ENCODE peak calls at places on chromosomes 4 and X, in seven cellular contexts. S, C, L, K, J, B and G are unnamed samples.

GRCh38 chr4:3201718-3202702 is 46.9 kb upstream of the MSANTD1 start:
- DNase-seq in S (no peak), C (peak; percentile 80), L (peak; percentile 42), K (no peak), J (no peak), B (peak; percentile 28), G (peak; percentile 69)

GRCh38 chr4:66855956-66856355 is 689.3 kb downstream of the CENPC start:
- DNase-seq in S (peak; percentile 35), C (no peak), L (no peak), K (no peak), J (peak; percentile 41), B (no peak), G (no peak)

GRCh38 chr4:187065396-187065795 is 341.7 kb upstream of the FAT1 start:
- DNase-seq in S (no peak), C (no peak), L (no peak), K (no peak), J (peak; percentile 56), B (no peak), G (no peak)

GRCh38 chr4:7190668-7191545 is 1.4 kb upstream of the SORCS2 start:
- DNase-seq in S (no peak), C (no peak), L (no peak), K (no peak), J (no peak), B (no peak), G (no peak)

GRCh38 chr4:185839204-185839712 is 27.3 kb upstream of the SORBS2 start:
- DNase-seq in S (peak; percentile 95), C (no peak), L (no peak), K (no peak), J (peak; percentile 95), B (no peak), G (peak; percentile 91)

GRCh38 chrX:8731579-8732395 is at the start of gene ANOS1:
- DNase-seq in S (no peak), C (no peak), L (no peak), K (peak; percentile 11), J (peak; percentile 18), B (peak; percentile 47), G (no peak)

GRCh38 chr4:54231419-54232150 is 2.5 kb downstream of the PDGFRA start:
- DNase-seq in S (no peak), C (no peak), L (no peak), K (no peak), J (peak; percentile 78), B (no peak), G (peak; percentile 66)

GRCh38 chrX:24424948-24425347 is 40.1 kb upstream of the PDK3 start:
- DNase-seq in S (no peak), C (no peak), L (no peak), K (no peak), J (peak; percentile 10), B (no peak), G (peak; percentile 22)

GRCh38 chr4:123300625-123301024 is 96.0 kb upstream of the SPRY1 start:
- DNase-seq in S (no peak), C (no peak), L (no peak), K (no peak), J (no peak), B (no peak), G (no peak)

GRCh38 chr4:4254179-4254578 is 6.2 kb upstream of the TMEM128 start:
- DNase-seq in S (no peak), C (no peak), L (no peak), K (no peak), J (no peak), B (no peak), G (no peak)

GRCh38 chr4:67871867-67872266 is 11.9 kb downstream of the TMPRSS11D start:
- DNase-seq in S (peak; percentile 78), C (no peak), L (no peak), K (peak; percentile 42), J (peak; percentile 84), B (no peak), G (peak; percentile 61)

GRCh38 chr4:187789078-187789477 is 206.5 kb upstream of the ZFP42 start:
- DNase-seq in S (no peak), C (no peak), L (no peak), K (no peak), J (no peak), B (no peak), G (no peak)

GRCh38 chrX:140580478-140580877 is 75.6 kb upstream of the SOX3 start:
- DNase-seq in S (no peak), C (no peak), L (no peak), K (no peak), J (no peak), B (no peak), G (no peak)

GRCh38 chr4:154332681-154333421 is 158.7 kb downstream of the DCHS2 start:
- DNase-seq in S (no peak), C (peak; percentile 44), L (no peak), K (no peak), J (no peak), B (no peak), G (peak; percentile 2)

GRCh38 chrX:154061801-154062200 is 35.7 kb downstream of the MECP2 start:
- DNase-seq in S (no peak), C (no peak), L (no peak), K (no peak), J (no peak), B (no peak), G (no peak)

GRCh38 chr4:29128810-29129209 is 1591.4 kb upstream of the PCDH7 start:
- DNase-seq in S (no peak), C (no peak), L (no peak), K (no peak), J (no peak), B (no peak), G (no peak)

GRCh38 chr4:155434904-155435303 is 58.1 kb upstream of the MAP9 start:
- DNase-seq in S (peak; percentile 28), C (no peak), L (no peak), K (no peak), J (peak; percentile 35), B (no peak), G (no peak)

GRCh38 chr4:103802766-103803165 is 83.0 kb upstream of the TACR3 start:
- DNase-seq in S (no peak), C (no peak), L (no peak), K (no peak), J (no peak), B (no peak), G (no peak)

GRCh38 chr4:38672247-38673071 is 8.5 kb downstream of the KLF3 start:
- DNase-seq in S (no peak), C (no peak), L (no peak), K (no peak), J (no peak), B (no peak), G (no peak)

GRCh38 chrX:40018021-40018420 is 79.7 kb downstream of the BCOR start:
- DNase-seq in S (no peak), C (no peak), L (no peak), K (no peak), J (no peak), B (no peak), G (no peak)

GRCh38 chr4:14646831-14647230 is 355.4 kb upstream of the CPEB2 start:
- DNase-seq in S (peak; percentile 17), C (no peak), L (no peak), K (no peak), J (no peak), B (no peak), G (no peak)

GRCh38 chr4:138308421-138308820 is 66.3 kb upstream of the SLC7A11 start:
- DNase-seq in S (peak; percentile 99), C (no peak), L (no peak), K (no peak), J (peak; percentile 73), B (no peak), G (peak; percentile 76)